ENCODE peak calls at places on chromosomes 7 and 10, in nine cellular contexts. One of them, this sample, is unnamed.

GRCh38 chr10:58477122-58477521 is 35.5 kb upstream of the BICC1 start:
- DNase-seq in activated naive CD4-positive, alpha-beta T cell: no peak
- DNase-seq in uterus: no peak
- DNase-seq in skeletal muscle cell: peak; percentile 34
- DNase-seq in sciatic nerve: peak; percentile 62
- DNase-seq in DMS153: no peak
- DNase-seq in Peyer's patch: no peak
- DNase-seq in K562: no peak
- DNase-seq in stimulated activated CD4-positive, alpha-beta T cell treated with anti-CD3 and anti-CD28 coated beads, TNF-alpha, amount 100 ng/mL, for 48 hours: no peak
- DNase-seq in this sample: peak; percentile 1

GRCh38 chr10:74640134-74640533 is 186.3 kb upstream of the KAT6B start:
- DNase-seq in activated naive CD4-positive, alpha-beta T cell: no peak
- DNase-seq in uterus: no peak
- DNase-seq in skeletal muscle cell: peak; percentile 2
- DNase-seq in sciatic nerve: no peak
- DNase-seq in DMS153: peak; percentile 78
- DNase-seq in Peyer's patch: no peak
- DNase-seq in K562: no peak
- DNase-seq in stimulated activated CD4-positive, alpha-beta T cell treated with anti-CD3 and anti-CD28 coated beads, TNF-alpha, amount 100 ng/mL, for 48 hours: no peak
- DNase-seq in this sample: no peak

GRCh38 chr7:141563956-141564623 is 12.9 kb downstream of the AGK start:
- DNase-seq in activated naive CD4-positive, alpha-beta T cell: no peak
- DNase-seq in uterus: no peak
- DNase-seq in skeletal muscle cell: no peak
- DNase-seq in sciatic nerve: no peak
- DNase-seq in DMS153: no peak
- DNase-seq in Peyer's patch: no peak
- DNase-seq in K562: peak; percentile 51
- DNase-seq in stimulated activated CD4-positive, alpha-beta T cell treated with anti-CD3 and anti-CD28 coated beads, TNF-alpha, amount 100 ng/mL, for 48 hours: peak; percentile 32
- DNase-seq in this sample: no peak

GRCh38 chr10:45471531-45472310 is 97.7 kb downstream of the ALOX5 start:
- DNase-seq in activated naive CD4-positive, alpha-beta T cell: no peak
- DNase-seq in uterus: no peak
- DNase-seq in skeletal muscle cell: no peak
- DNase-seq in sciatic nerve: no peak
- DNase-seq in DMS153: no peak
- DNase-seq in Peyer's patch: no peak
- DNase-seq in K562: peak; percentile 24
- DNase-seq in stimulated activated CD4-positive, alpha-beta T cell treated with anti-CD3 and anti-CD28 coated beads, TNF-alpha, amount 100 ng/mL, for 48 hours: no peak
- DNase-seq in this sample: no peak

GRCh38 chr10:124069341-124069740 is 24.1 kb downstream of the CHST15 start:
- DNase-seq in activated naive CD4-positive, alpha-beta T cell: no peak
- DNase-seq in uterus: no peak
- DNase-seq in skeletal muscle cell: no peak
- DNase-seq in sciatic nerve: no peak
- DNase-seq in DMS153: no peak
- DNase-seq in Peyer's patch: no peak
- DNase-seq in K562: no peak
- DNase-seq in stimulated activated CD4-positive, alpha-beta T cell treated with anti-CD3 and anti-CD28 coated beads, TNF-alpha, amount 100 ng/mL, for 48 hours: no peak
- DNase-seq in this sample: no peak

GRCh38 chr7:37832194-37832593 is 16.2 kb upstream of the NME8 start:
- DNase-seq in activated naive CD4-positive, alpha-beta T cell: no peak
- DNase-seq in uterus: peak; percentile 76
- DNase-seq in skeletal muscle cell: no peak
- DNase-seq in sciatic nerve: peak; percentile 76
- DNase-seq in DMS153: peak; percentile 54
- DNase-seq in Peyer's patch: peak; percentile 69
- DNase-seq in K562: peak; percentile 30
- DNase-seq in stimulated activated CD4-positive, alpha-beta T cell treated with anti-CD3 and anti-CD28 coated beads, TNF-alpha, amount 100 ng/mL, for 48 hours: no peak
- DNase-seq in this sample: peak; percentile 89

GRCh38 chr7:92831716-92832622 is 4.4 kb downstream of the CDK6 start:
- DNase-seq in activated naive CD4-positive, alpha-beta T cell: no peak
- DNase-seq in uterus: no peak
- DNase-seq in skeletal muscle cell: peak; percentile 93
- DNase-seq in sciatic nerve: no peak
- DNase-seq in DMS153: no peak
- DNase-seq in Peyer's patch: no peak
- DNase-seq in K562: no peak
- DNase-seq in stimulated activated CD4-positive, alpha-beta T cell treated with anti-CD3 and anti-CD28 coated beads, TNF-alpha, amount 100 ng/mL, for 48 hours: no peak
- DNase-seq in this sample: no peak

GRCh38 chr7:118232837-118233236 is 8.3 kb downstream of the ANKRD7 start:
- DNase-seq in activated naive CD4-positive, alpha-beta T cell: no peak
- DNase-seq in uterus: no peak
- DNase-seq in skeletal muscle cell: no peak
- DNase-seq in sciatic nerve: no peak
- DNase-seq in DMS153: no peak
- DNase-seq in Peyer's patch: no peak
- DNase-seq in K562: no peak
- DNase-seq in stimulated activated CD4-positive, alpha-beta T cell treated with anti-CD3 and anti-CD28 coated beads, TNF-alpha, amount 100 ng/mL, for 48 hours: no peak
- DNase-seq in this sample: no peak

GRCh38 chr7:142914121-142914520 is 19.4 kb downstream of the TRPV5 start:
- DNase-seq in activated naive CD4-positive, alpha-beta T cell: no peak
- DNase-seq in uterus: no peak
- DNase-seq in skeletal muscle cell: no peak
- DNase-seq in sciatic nerve: no peak
- DNase-seq in DMS153: no peak
- DNase-seq in Peyer's patch: no peak
- DNase-seq in K562: no peak
- DNase-seq in stimulated activated CD4-positive, alpha-beta T cell treated with anti-CD3 and anti-CD28 coated beads, TNF-alpha, amount 100 ng/mL, for 48 hours: no peak
- DNase-seq in this sample: no peak

GRCh38 chr7:132065193-132065972 is 509.0 kb upstream of the PODXL start:
- DNase-seq in activated naive CD4-positive, alpha-beta T cell: no peak
- DNase-seq in uterus: peak; percentile 87
- DNase-seq in skeletal muscle cell: peak; percentile 90
- DNase-seq in sciatic nerve: no peak
- DNase-seq in DMS153: no peak
- DNase-seq in Peyer's patch: no peak
- DNase-seq in K562: no peak
- DNase-seq in stimulated activated CD4-positive, alpha-beta T cell treated with anti-CD3 and anti-CD28 coated beads, TNF-alpha, amount 100 ng/mL, for 48 hours: no peak
- DNase-seq in this sample: peak; percentile 66

GRCh38 chr7:157803906-157804305 is 467.1 kb downstream of the DNAJB6 start:
- DNase-seq in activated naive CD4-positive, alpha-beta T cell: no peak
- DNase-seq in uterus: no peak
- DNase-seq in skeletal muscle cell: no peak
- DNase-seq in sciatic nerve: no peak
- DNase-seq in DMS153: no peak
- DNase-seq in Peyer's patch: no peak
- DNase-seq in K562: no peak
- DNase-seq in stimulated activated CD4-positive, alpha-beta T cell treated with anti-CD3 and anti-CD28 coated beads, TNF-alpha, amount 100 ng/mL, for 48 hours: no peak
- DNase-seq in this sample: no peak

GRCh38 chr7:47647213-47647985 is 65.5 kb upstream of the TNS3 start:
- DNase-seq in activated naive CD4-positive, alpha-beta T cell: no peak
- DNase-seq in uterus: no peak
- DNase-seq in skeletal muscle cell: no peak
- DNase-seq in sciatic nerve: no peak
- DNase-seq in DMS153: peak; percentile 29
- DNase-seq in Peyer's patch: peak; percentile 74
- DNase-seq in K562: no peak
- DNase-seq in stimulated activated CD4-positive, alpha-beta T cell treated with anti-CD3 and anti-CD28 coated beads, TNF-alpha, amount 100 ng/mL, for 48 hours: no peak
- DNase-seq in this sample: peak; percentile 82

GRCh38 chr7:100429637-100430449 is at the start of gene MEPCE:
- DNase-seq in activated naive CD4-positive, alpha-beta T cell: peak; percentile 94
- DNase-seq in uterus: peak; percentile 97
- DNase-seq in skeletal muscle cell: peak; percentile 88
- DNase-seq in sciatic nerve: peak; percentile 99
- DNase-seq in DMS153: peak; percentile 94
- DNase-seq in Peyer's patch: peak; percentile 98
- DNase-seq in K562: peak; percentile 97
- DNase-seq in stimulated activated CD4-positive, alpha-beta T cell treated with anti-CD3 and anti-CD28 coated beads, TNF-alpha, amount 100 ng/mL, for 48 hours: peak; percentile 92
- DNase-seq in this sample: peak; percentile 98

GRCh38 chr10:116602648-116603400 is 12.1 kb downstream of the PNLIPRP1 start:
- DNase-seq in activated naive CD4-positive, alpha-beta T cell: no peak
- DNase-seq in uterus: no peak
- DNase-seq in skeletal muscle cell: no peak
- DNase-seq in sciatic nerve: no peak
- DNase-seq in DMS153: no peak
- DNase-seq in Peyer's patch: no peak
- DNase-seq in K562: no peak
- DNase-seq in stimulated activated CD4-positive, alpha-beta T cell treated with anti-CD3 and anti-CD28 coated beads, TNF-alpha, amount 100 ng/mL, for 48 hours: no peak
- DNase-seq in this sample: no peak

GRCh38 chr7:57215423-57215822 is 83.2 kb upstream of the ZNF479 start:
- DNase-seq in activated naive CD4-positive, alpha-beta T cell: no peak
- DNase-seq in uterus: no peak
- DNase-seq in skeletal muscle cell: no peak
- DNase-seq in sciatic nerve: peak; percentile 23
- DNase-seq in DMS153: no peak
- DNase-seq in Peyer's patch: no peak
- DNase-seq in K562: no peak
- DNase-seq in stimulated activated CD4-positive, alpha-beta T cell treated with anti-CD3 and anti-CD28 coated beads, TNF-alpha, amount 100 ng/mL, for 48 hours: no peak
- DNase-seq in this sample: no peak

GRCh38 chr10:62620491-62620890 is 184.0 kb upstream of the ADO start:
- DNase-seq in activated naive CD4-positive, alpha-beta T cell: no peak
- DNase-seq in uterus: no peak
- DNase-seq in skeletal muscle cell: no peak
- DNase-seq in sciatic nerve: no peak
- DNase-seq in DMS153: no peak
- DNase-seq in Peyer's patch: no peak
- DNase-seq in K562: no peak
- DNase-seq in stimulated activated CD4-positive, alpha-beta T cell treated with anti-CD3 and anti-CD28 coated beads, TNF-alpha, amount 100 ng/mL, for 48 hours: no peak
- DNase-seq in this sample: no peak

GRCh38 chr10:121552746-121553145 is 45.5 kb downstream of the FGFR2 start:
- DNase-seq in activated naive CD4-positive, alpha-beta T cell: no peak
- DNase-seq in uterus: no peak
- DNase-seq in skeletal muscle cell: no peak
- DNase-seq in sciatic nerve: no peak
- DNase-seq in DMS153: no peak
- DNase-seq in Peyer's patch: no peak
- DNase-seq in K562: no peak
- DNase-seq in stimulated activated CD4-positive, alpha-beta T cell treated with anti-CD3 and anti-CD28 coated beads, TNF-alpha, amount 100 ng/mL, for 48 hours: no peak
- DNase-seq in this sample: no peak

GRCh38 chr10:72173267-72173634 is 42.6 kb upstream of the ANAPC16 start:
- DNase-seq in activated naive CD4-positive, alpha-beta T cell: no peak
- DNase-seq in uterus: no peak
- DNase-seq in skeletal muscle cell: no peak
- DNase-seq in sciatic nerve: no peak
- DNase-seq in DMS153: no peak
- DNase-seq in Peyer's patch: no peak
- DNase-seq in K562: no peak
- DNase-seq in stimulated activated CD4-positive, alpha-beta T cell treated with anti-CD3 and anti-CD28 coated beads, TNF-alpha, amount 100 ng/mL, for 48 hours: no peak
- DNase-seq in this sample: no peak

GRCh38 chr10:6348091-6348862 is 145.5 kb downstream of the PFKFB3 start:
- DNase-seq in activated naive CD4-positive, alpha-beta T cell: peak; percentile 33
- DNase-seq in uterus: no peak
- DNase-seq in skeletal muscle cell: no peak
- DNase-seq in sciatic nerve: no peak
- DNase-seq in DMS153: no peak
- DNase-seq in Peyer's patch: peak; percentile 89
- DNase-seq in K562: no peak
- DNase-seq in stimulated activated CD4-positive, alpha-beta T cell treated with anti-CD3 and anti-CD28 coated beads, TNF-alpha, amount 100 ng/mL, for 48 hours: peak; percentile 86
- DNase-seq in this sample: peak; percentile 57

GRCh38 chr10:49187950-49188761 is at the start of gene TMEM273:
- DNase-seq in activated naive CD4-positive, alpha-beta T cell: no peak
- DNase-seq in uterus: peak; percentile 64
- DNase-seq in skeletal muscle cell: no peak
- DNase-seq in sciatic nerve: peak; percentile 82
- DNase-seq in DMS153: no peak
- DNase-seq in Peyer's patch: peak; percentile 90
- DNase-seq in K562: peak; percentile 86
- DNase-seq in stimulated activated CD4-positive, alpha-beta T cell treated with anti-CD3 and anti-CD28 coated beads, TNF-alpha, amount 100 ng/mL, for 48 hours: no peak
- DNase-seq in this sample: peak; percentile 40

GRCh38 chr7:73899731-73900142 is 38.8 kb downstream of the TMEM270 start:
- DNase-seq in activated naive CD4-positive, alpha-beta T cell: no peak
- DNase-seq in uterus: peak; percentile 75
- DNase-seq in skeletal muscle cell: peak; percentile 66
- DNase-seq in sciatic nerve: peak; percentile 87
- DNase-seq in DMS153: no peak
- DNase-seq in Peyer's patch: peak; percentile 64
- DNase-seq in K562: no peak
- DNase-seq in stimulated activated CD4-positive, alpha-beta T cell treated with anti-CD3 and anti-CD28 coated beads, TNF-alpha, amount 100 ng/mL, for 48 hours: no peak
- DNase-seq in this sample: no peak

GRCh38 chr10:68992721-68993440 is 4.3 kb downstream of the KIFBP start:
- DNase-seq in activated naive CD4-positive, alpha-beta T cell: no peak
- DNase-seq in uterus: no peak
- DNase-seq in skeletal muscle cell: peak; percentile 94
- DNase-seq in sciatic nerve: no peak
- DNase-seq in DMS153: no peak
- DNase-seq in Peyer's patch: no peak
- DNase-seq in K562: no peak
- DNase-seq in stimulated activated CD4-positive, alpha-beta T cell treated with anti-CD3 and anti-CD28 coated beads, TNF-alpha, amount 100 ng/mL, for 48 hours: no peak
- DNase-seq in this sample: peak; percentile 80